ENCODE peak calls at places on chromosomes 3 and 15, in ten cellular contexts. V, R, W, K, F, E, C, M, H and I are unnamed samples.

GRCh38 chr3:50345586-50345985 is at the start of gene ZMYND10:
- DNase-seq in K (peak; percentile 96), E (peak; percentile 91), M (no peak), C (no peak), W (peak; percentile 80), H (no peak), V (peak; percentile 79), F (no peak), R (peak; percentile 76), I (no peak)

GRCh38 chr3:195774917-195775316 is 36.8 kb downstream of the MUC4 start:
- DNase-seq in M (peak; percentile 16), V (no peak), R (no peak), C (peak; percentile 55), H (peak; percentile 27), E (peak; percentile 81), K (no peak), F (no peak), W (no peak), I (peak; percentile 44)

GRCh38 chr3:190053919-190054672 is 66.6 kb downstream of the P3H2 start:
- DNase-seq in H (peak; percentile 68), W (no peak), K (no peak), R (no peak), V (no peak), F (no peak), C (no peak), M (no peak), E (no peak), I (no peak)

GRCh38 chr15:63481105-63481810 is 23.1 kb upstream of the USP3 start:
- DNase-seq in F (no peak), V (no peak), E (no peak), C (no peak), R (no peak), M (no peak), W (no peak), H (no peak), K (no peak), I (no peak)

GRCh38 chr3:176951144-176951543 is 246.1 kb downstream of the TBL1XR1 start:
- DNase-seq in W (no peak), R (no peak), C (no peak), H (no peak), F (no peak), M (no peak), V (no peak), K (no peak), E (no peak), I (no peak)

GRCh38 chr3:140629351-140630137 is 48.3 kb upstream of the TRIM42 start:
- DNase-seq in H (no peak), M (peak; percentile 17), E (no peak), V (no peak), F (no peak), C (no peak), R (no peak), K (no peak), W (no peak), I (no peak)

GRCh38 chr15:63931556-63931955 is 97.8 kb upstream of the HERC1 start:
- DNase-seq in K (no peak), C (no peak), H (no peak), E (no peak), F (peak; percentile 32), M (no peak), V (peak; percentile 17), W (no peak), R (no peak), I (no peak)

GRCh38 chr3:79985866-79986265 is 218.1 kb upstream of the ROBO1 start:
- DNase-seq in E (no peak), H (no peak), M (no peak), V (no peak), R (no peak), K (no peak), F (no peak), C (no peak), W (no peak), I (no peak)

GRCh38 chr3:74613060-74613459 is 1.4 kb downstream of the CNTN3 start:
- DNase-seq in V (no peak), H (no peak), K (no peak), R (no peak), W (no peak), F (no peak), M (no peak), C (no peak), E (no peak), I (no peak)

GRCh38 chr3:88113311-88114162 is 36.2 kb upstream of the C3orf38 start:
- DNase-seq in F (no peak), C (peak; percentile 37), W (no peak), K (no peak), M (peak; percentile 60), R (peak; percentile 11), E (peak; percentile 90), H (peak; percentile 57), V (peak; percentile 58), I (peak; percentile 72)
- TF ChIP-seq POLR2AphosphoS5 in F (no peak), C (no peak), W (no peak), K (no peak), M (no peak), R (no peak), E (no peak), H (no peak), V (no peak), I (no peak)

GRCh38 chr15:82122754-82123400 is 77.1 kb upstream of the MEX3B start:
- DNase-seq in C (no peak), K (no peak), V (peak; percentile 25), H (peak; percentile 58), W (no peak), R (no peak), M (no peak), F (no peak), E (no peak), I (no peak)
- TF ChIP-seq POLR2AphosphoS5 in C (peak; percentile 35), K (no peak), V (peak; percentile 38), H (no peak), W (no peak), R (no peak), M (no peak), F (no peak), E (no peak), I (no peak)

GRCh38 chr3:149239357-149239936 is 17.8 kb upstream of the CP start:
- DNase-seq in E (peak; percentile 53), R (no peak), M (no peak), V (no peak), F (no peak), W (no peak), H (no peak), C (no peak), K (no peak), I (no peak)
- TF ChIP-seq POLR2AphosphoS5 in E (no peak), R (no peak), M (no peak), V (no peak), F (no peak), W (no peak), H (no peak), C (no peak), K (no peak), I (no peak)

GRCh38 chr3:163129287-163129686 is 1632.7 kb downstream of the OTOL1 start:
- DNase-seq in W (no peak), E (no peak), R (no peak), C (no peak), V (no peak), F (no peak), K (no peak), M (no peak), H (no peak), I (no peak)

GRCh38 chr3:163132111-163132510 is 1635.5 kb downstream of the OTOL1 start:
- DNase-seq in C (no peak), E (no peak), W (no peak), V (no peak), R (no peak), H (no peak), K (peak; percentile 40), M (no peak), F (no peak), I (no peak)

DNA sequence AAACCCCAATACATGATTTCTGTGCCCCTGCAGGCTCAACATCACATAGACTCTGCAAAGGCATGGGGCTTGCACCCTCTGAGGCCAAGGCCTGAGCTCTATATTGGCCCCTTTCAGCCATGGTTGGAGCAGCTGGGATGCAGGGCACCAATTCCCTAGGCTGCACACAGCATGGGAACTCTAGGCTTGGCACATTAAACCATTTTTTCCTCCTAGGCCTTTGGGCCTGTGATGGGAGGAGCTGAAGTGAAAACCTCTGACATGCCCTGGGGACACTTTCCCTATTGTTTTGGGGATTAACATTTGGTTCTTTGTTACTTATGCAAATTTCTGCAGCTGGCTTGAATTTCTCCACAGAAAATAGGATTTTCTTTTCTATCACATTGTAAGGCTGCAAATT is 1629.5 kb downstream of the OTOL1 start:
- DNase-seq in M (no peak), W (no peak), R (no peak), H (no peak), K (no peak), C (no peak), F (no peak), V (no peak), E (no peak), I (no peak)
- TF ChIP-seq POLR2AphosphoS5 in M (no peak), W (no peak), R (no peak), H (no peak), K (no peak), C (no peak), F (no peak), V (no peak), E (no peak), I (no peak)

GRCh38 chr3:169966086-169966950 is at the start of gene SEC62:
- DNase-seq in C (peak; percentile 96), R (peak; percentile 61), K (peak; percentile 99), H (peak; percentile 73), V (peak; percentile 96), E (peak; percentile 97), M (peak; percentile 81), W (peak; percentile 71), F (peak; percentile 97), I (peak; percentile 34)
- TF ChIP-seq POLR2AphosphoS5 in C (peak; percentile 96), R (peak; percentile 85), K (peak; percentile 89), H (peak; percentile 96), V (peak; percentile 95), E (peak; percentile 98), M (peak; percentile 93), W (peak; percentile 71), F (peak; percentile 18), I (peak; percentile 98)